ENCODE peak calls at places on chromosomes 5 and 9, in ten cellular contexts. T, O, Z, H, Y, A, N, U, S and F are unnamed samples.

GRCh38 chr5:27377626-27378025 is 339.2 kb upstream of the CDH9 start:
- DNase-seq in Y (no peak), T (no peak), O (no peak), U (no peak), N (no peak), Z (no peak), S (no peak), A (no peak), H (no peak), F (no peak)

GRCh38 chr5:161687316-161687715 is 1.8 kb downstream of the GABRA6 start:
- DNase-seq in N (no peak), S (no peak), T (no peak), U (no peak), H (no peak), O (no peak), Z (no peak), A (no peak), Y (no peak), F (no peak)

GRCh38 chr9:134367796-134368490 is 41.7 kb downstream of the RXRA start:
- DNase-seq in T (peak), Z (no peak), S (no peak), H (no peak), U (no peak), A (no peak), O (peak), Y (no peak), N (no peak), F (no peak)

GRCh38 chr5:173954671-173955605 is 34.0 kb upstream of the C5orf47 start:
- DNase-seq in U (no peak), O (no peak), S (no peak), Z (no peak), Y (peak), T (no peak), A (no peak), N (no peak), H (no peak), F (no peak)

GRCh38 chr5:74105126-74105780 is 479.3 kb downstream of the ARHGEF28 start:
- DNase-seq in A (no peak), U (no peak), O (no peak), S (no peak), Y (no peak), T (no peak), Z (no peak), H (no peak), N (peak), F (no peak)

GRCh38 chr5:31551878-31552277 is 19.8 kb downstream of the C5orf22 start:
- DNase-seq in N (no peak), H (no peak), O (no peak), U (no peak), S (no peak), Y (no peak), A (no peak), T (no peak), Z (no peak), F (no peak)

GRCh38 chr9:72025956-72026355 is 34.5 kb downstream of the C9orf57 start:
- DNase-seq in Y (peak), A (no peak), H (no peak), O (no peak), Z (no peak), S (no peak), T (no peak), U (no peak), N (no peak), F (no peak)

GRCh38 chr9:73780916-73781315 is 629.3 kb downstream of the ANXA1 start:
- DNase-seq in Y (no peak), T (no peak), A (no peak), O (no peak), H (no peak), Z (no peak), N (no peak), U (no peak), S (no peak), F (no peak)

GRCh38 chr5:116273458-116274242 is 188.8 kb downstream of the COMMD10 start:
- DNase-seq in N (no peak), Z (no peak), O (no peak), A (no peak), T (no peak), H (no peak), U (no peak), S (no peak), Y (peak), F (no peak)